ENCODE peak calls at places on chromosomes 16 and 17, in four cellular contexts. L, Z, J and U are unnamed samples. For H3K36me3, the result is how much of the 10 kb centered on the place peaks cover.

GRCh38 chr17:75850928-75851692 is 4.0 kb downstream of the WBP2 start:
- DNase-seq in Z (no peak), J (no peak), L (no peak), U (no peak)

GRCh38 chr17:8021565-8022357 is 17.1 kb upstream of the ALOX15B start:
- DNase-seq in L (no peak), Z (no peak), J (no peak), U (no peak)

GRCh38 chr17:38428150-38428642 is at the start of gene ARHGAP23:
- DNase-seq in L (peak), J (no peak), Z (peak), U (peak)

GRCh38 chr17:3992370-3992769 is 28.1 kb upstream of the ATP2A3 start:
- DNase-seq in L (no peak), J (no peak), Z (no peak), U (no peak)

GRCh38 chr17:8382880-8383142 is 182 bp downstream of the RPL26 start:
- DNase-seq in Z (no peak), L (no peak), J (no peak), U (no peak)

GRCh38 chr17:74325743-74326379 is at the start of gene KIF19:
- DNase-seq in J (no peak), Z (peak), L (peak), U (no peak)

GRCh38 chr17:78923660-78924453 is 1.3 kb downstream of the TIMP2 start:
- DNase-seq in Z (no peak), J (peak), L (peak), U (peak)

GRCh38 chr17:35286120-35286781 is 43.4 kb downstream of the SLFN5 start:
- DNase-seq in J (no peak), Z (no peak), L (no peak), U (no peak)

GRCh38 chr16:24944206-24944605 is 71.0 kb downstream of the ARHGAP17 start:
- DNase-seq in Z (no peak), L (no peak), J (no peak), U (no peak)

GRCh38 chr17:35174835-35175334 is 19.3 kb downstream of the SLC35G3 start:
- DNase-seq in J (no peak), Z (no peak), L (no peak), U (no peak)

GRCh38 chr16:11078812-11079459 is 134.6 kb downstream of the CLEC16A start:
- DNase-seq in Z (no peak), J (no peak), L (no peak), U (peak)

GRCh38 chr16:11390573-11391495 is 45.6 kb downstream of the RMI2 start:
- DNase-seq in L (no peak), J (no peak), Z (no peak), U (no peak)

GRCh38 chr16:75486014-75486404 is 9.2 kb downstream of the CHST6 start:
- DNase-seq in Z (no peak), L (no peak), J (no peak), U (no peak)

GRCh38 chr17:74848656-74849399 is 10.9 kb downstream of the GRIN2C start:
- DNase-seq in J (no peak), Z (no peak), L (no peak), U (no peak)

GRCh38 chr16:4762205-4762604 is 4.8 kb downstream of the ZNF500 start:
- DNase-seq in L (no peak), Z (no peak), J (no peak), U (no peak)

GRCh38 chr16:4765511-4766474 is 1.2 kb downstream of the ZNF500 start:
- DNase-seq in L (no peak), J (no peak), Z (no peak), U (no peak)

GRCh38 chr16:4755687-4756086 is 11.3 kb downstream of the ZNF500 start:
- DNase-seq in Z (no peak), J (no peak), L (no peak), U (no peak)

GRCh38 chr16:4763791-4764190 is 3.2 kb downstream of the ZNF500 start:
- DNase-seq in Z (no peak), L (no peak), J (no peak), U (no peak)

GRCh38 chr16:4760221-4760910 is 6.6 kb downstream of the ZNF500 start:
- DNase-seq in Z (no peak), L (no peak), J (no peak), U (no peak)
- TF ChIP-seq CTCF in Z (no peak), L (no peak), J (no peak), U (no peak)

DNA sequence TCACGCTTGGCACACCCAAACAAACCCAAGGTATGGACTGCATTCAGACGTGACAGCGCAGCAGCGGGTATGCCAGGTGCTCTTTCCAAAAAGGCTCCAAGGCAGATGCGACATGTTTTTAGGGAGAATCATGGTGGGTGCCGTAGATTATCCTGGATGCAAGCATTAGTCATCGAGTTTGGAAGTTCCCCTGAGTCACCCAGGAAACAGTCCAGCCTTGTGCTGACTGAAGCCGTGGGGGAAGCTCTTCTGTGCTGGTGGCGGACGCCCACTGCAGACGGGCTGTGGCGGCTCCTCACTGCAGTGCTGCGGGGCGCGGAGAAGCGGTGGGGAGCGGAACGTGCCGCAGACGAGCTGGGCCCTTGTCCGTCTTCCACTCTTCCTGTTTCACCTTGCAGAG is 13.9 kb downstream of the JPT2 start:
- DNase-seq in L (no peak), J (no peak), Z (no peak), U (no peak)
- H3K36me3 ChIP-seq in L (under half), J (under half), Z (half or more), U (under half)

GRCh38 chr17:50428831-50429424 is 2.9 kb downstream of the ACSF2 start:
- DNase-seq in J (no peak), L (no peak), Z (no peak), U (no peak)

GRCh38 chr17:50425001-50425681 is 877 bp upstream of the ACSF2 start:
- DNase-seq in J (no peak), L (no peak), Z (no peak), U (no peak)

GRCh38 chr17:50426472-50426782 is 409 bp downstream of the ACSF2 start:
- DNase-seq in L (no peak), J (no peak), Z (no peak), U (no peak)

GRCh38 chr17:50425682-50426471 is at the start of gene ACSF2:
- DNase-seq in L (peak), J (peak), Z (peak), U (peak)

DNA sequence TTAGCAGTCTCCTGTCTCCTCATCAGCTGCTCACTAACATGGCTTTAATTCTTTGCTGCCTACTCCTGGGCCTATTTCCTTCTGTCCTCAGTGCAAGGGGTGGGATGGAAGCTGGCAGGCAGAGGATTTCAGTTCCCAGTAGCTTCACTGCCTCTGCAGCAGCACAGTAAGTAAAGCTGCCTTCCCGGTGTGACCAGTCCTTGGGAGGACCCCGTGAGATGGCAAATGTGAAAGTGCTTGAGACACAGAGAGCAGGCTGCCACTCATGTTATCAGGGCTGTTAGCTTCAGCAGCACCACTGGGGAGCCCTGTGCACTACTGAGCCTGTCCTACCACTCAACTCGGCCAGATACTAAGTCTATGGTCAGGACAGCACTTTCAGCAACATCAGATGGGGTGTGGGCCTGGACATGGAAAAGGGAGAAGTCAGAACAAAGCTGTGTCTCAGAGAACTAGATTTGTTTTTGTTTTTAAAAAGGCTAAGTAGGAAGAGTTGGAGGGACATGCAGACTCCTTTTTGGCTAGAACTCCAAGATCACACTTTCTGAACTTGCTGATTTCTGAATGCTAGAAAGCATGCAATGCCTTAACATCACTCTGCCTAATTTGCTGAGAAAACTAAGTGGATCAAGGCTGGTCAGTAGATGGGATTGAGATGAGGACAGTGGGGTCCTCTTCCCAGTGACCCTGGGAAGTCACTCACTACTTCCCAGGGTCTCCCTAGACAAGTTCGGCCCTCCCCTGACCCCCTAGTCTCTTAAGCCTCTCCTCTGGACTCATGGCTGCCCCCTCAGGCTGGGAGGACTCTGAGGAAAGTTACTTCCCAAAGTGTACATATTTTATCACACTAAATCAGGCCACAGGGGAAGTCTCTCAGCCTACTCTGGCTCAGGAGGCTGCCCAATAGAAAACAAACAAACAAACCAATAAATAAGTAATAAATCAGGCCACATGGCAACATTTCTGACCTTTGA is 1.1 kb downstream of the ACSF2 start:
- DNase-seq in L (peak), Z (peak), J (no peak), U (peak)
- TF ChIP-seq CTCF in L (no peak), Z (peak), J (no peak), U (no peak)

GRCh38 chr17:31357831-31358400 is 33.6 kb upstream of the RAB11FIP4 start:
- DNase-seq in L (no peak), Z (no peak), J (no peak), U (no peak)

DNA sequence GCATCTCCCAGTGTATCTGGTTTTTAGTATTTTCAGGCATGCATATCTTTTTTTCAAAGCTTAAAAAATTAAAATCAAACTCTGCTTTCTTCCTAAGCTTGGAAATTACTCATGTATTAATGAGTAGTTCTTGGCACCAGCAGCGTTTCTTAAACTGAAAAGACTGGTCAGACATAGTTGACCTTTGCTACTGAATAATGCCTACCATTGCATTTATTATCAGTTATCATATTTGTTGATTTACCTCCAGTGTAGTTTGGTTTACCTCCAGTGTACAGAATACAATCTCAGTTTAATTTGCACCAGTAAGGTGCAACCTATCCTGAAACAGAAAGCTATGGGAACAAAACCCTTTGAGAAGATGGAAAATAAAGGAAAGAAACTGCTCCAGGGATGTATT is 34.5 kb upstream of the EVI2A start:
- DNase-seq in J (no peak), L (no peak), Z (no peak), U (no peak)
- H3K36me3 ChIP-seq in J (under half), L (under half), Z (under half), U (under half)

DNA sequence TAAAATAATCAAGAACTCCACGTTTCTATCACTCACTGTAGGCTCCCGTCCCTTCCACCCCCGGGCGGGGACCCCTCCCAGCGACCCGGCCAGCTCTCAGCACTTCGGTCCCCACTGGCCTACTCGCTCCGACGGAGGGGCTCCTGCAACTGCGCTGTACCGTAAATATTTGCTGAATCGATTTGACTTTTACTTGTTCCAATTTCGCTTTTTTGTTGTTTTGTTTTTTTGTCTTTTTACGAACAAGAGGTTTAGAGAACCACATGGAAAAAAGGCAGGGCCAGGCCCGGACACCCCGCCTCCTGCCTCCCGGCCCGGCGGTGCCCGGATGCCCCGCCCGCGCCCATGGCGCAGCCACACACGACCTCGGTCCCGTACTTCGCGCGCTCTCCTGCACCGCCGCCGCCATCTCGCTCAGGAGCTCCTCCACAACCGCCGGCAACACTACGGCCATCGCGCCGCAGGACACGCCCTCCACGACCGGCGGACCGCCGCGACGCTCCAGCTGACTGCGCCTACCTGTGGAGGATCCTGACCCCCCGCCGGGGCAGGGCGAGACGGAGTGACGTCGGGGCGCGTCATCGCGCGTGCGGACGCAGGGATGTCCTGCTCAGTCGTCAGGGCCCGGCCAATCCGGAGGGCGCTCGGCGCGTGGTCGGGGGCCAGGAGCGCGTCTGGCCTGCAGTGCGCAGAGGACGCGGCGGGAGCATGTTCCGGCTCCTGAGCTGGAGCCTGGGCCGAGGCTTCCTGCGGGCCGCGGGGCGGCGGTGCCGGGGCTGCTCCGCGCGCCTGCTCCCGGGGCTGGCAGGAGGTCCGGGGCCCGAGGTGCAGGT is at the start of the genes TTC19 and ZSWIM7:
- DNase-seq in J (peak), Z (peak), L (peak), U (peak)
- TF ChIP-seq CTCF in J (peak), Z (no peak), L (no peak), U (no peak)

DNA sequence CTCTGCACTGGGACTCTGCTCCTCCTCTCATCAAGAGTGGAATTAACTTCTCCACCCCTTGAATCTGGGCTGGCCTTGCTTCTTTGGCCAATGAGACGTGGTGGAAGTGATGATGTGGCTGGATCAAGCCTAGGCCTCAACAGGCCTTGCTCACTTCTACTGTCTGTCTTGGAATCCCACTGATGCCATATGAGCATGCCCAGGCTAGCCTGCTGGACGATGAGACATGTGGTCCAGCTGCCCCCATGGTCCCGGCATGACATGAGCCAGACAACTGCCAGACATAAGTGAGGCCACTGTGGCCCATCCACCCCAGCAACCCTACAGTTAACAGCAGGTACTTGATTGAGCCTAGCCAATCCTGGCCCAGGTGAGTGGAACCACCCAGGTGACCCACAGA is 18.7 kb downstream of the VAC14 start:
- DNase-seq in L (no peak), J (no peak), Z (no peak), U (no peak)
- H3K36me3 ChIP-seq in L (half or more), J (under half), Z (under half), U (under half)